ENCODE peak calls at places on chromosomes 2 and 18, in eight cellular contexts. E is germinal center; U is coronary artery; P is AML-193; N is nucleus accumbens; H is A549; S is dermis microvascular lymphatic vessel endothelial cell; B is activated CD4-positive, CD25-positive, alpha-beta regulatory T cell treated with anti-CD3 and anti-CD28 coated beads, Interleukin-2, amount 50 U/mL, for 72 hours. Y is an unnamed sample.

GRCh38 chr2:206981739-206982336 is 42.5 kb downstream of the CPO start:
- DNase-seq in E (no peak), U (peak; percentile 84), P (peak; percentile 69), N (peak; percentile 79), H (peak; percentile 62), S (peak; percentile 82), B (peak; percentile 32), Y (no peak)

GRCh38 chr18:23066504-23067039 is 68.7 kb upstream of the CABLES1 start:
- DNase-seq in E (no peak), U (no peak), P (no peak), N (no peak), H (no peak), S (no peak), B (no peak), Y (no peak)

GRCh38 chr2:207601774-207602173 is 23.4 kb downstream of the METTL21A start:
- DNase-seq in E (no peak), U (no peak), P (no peak), N (no peak), H (no peak), S (no peak), B (no peak), Y (no peak)

GRCh38 chr18:59067873-59068272 is 71.8 kb upstream of the SEC11C start:
- DNase-seq in E (no peak), U (no peak), P (no peak), N (no peak), H (peak; percentile 59), S (peak; percentile 61), B (no peak), Y (peak; percentile 6)

GRCh38 chr18:74456409-74457042 is 582 bp downstream of the DIPK1C start:
- DNase-seq in E (no peak), U (no peak), P (no peak), N (peak; percentile 17), H (no peak), S (no peak), B (no peak), Y (no peak)

GRCh38 chr2:50765146-50765545 is 266.8 kb downstream of the NRXN1 start:
- DNase-seq in E (no peak), U (no peak), P (no peak), N (no peak), H (no peak), S (no peak), B (no peak), Y (no peak)

GRCh38 chr18:65257157-65257556 is 493.7 kb upstream of the CDH7 start:
- DNase-seq in E (no peak), U (no peak), P (no peak), N (no peak), H (no peak), S (no peak), B (no peak), Y (no peak)

GRCh38 chr2:202376460-202377307 is 557 bp downstream of the BMPR2 start:
- DNase-seq in E (peak; percentile 20), U (peak; percentile 82), P (no peak), N (peak; percentile 39), H (peak; percentile 48), S (no peak), B (peak; percentile 52), Y (peak; percentile 2)